ENCODE peak calls at places on chromosomes 12 and 14, in seven cellular contexts. One of them, this sample, is unnamed.

GRCh38 chr12:34392741-34393085 is 370.4 kb downstream of the ALG10 start:
- DNase-seq in PC-3: no peak
- DNase-seq in endodermal cell: no peak
- DNase-seq in body of pancreas: no peak
- DNase-seq in mucosa of descending colon: peak; percentile 5
- DNase-seq in PC-9: no peak
- DNase-seq in Panc1: no peak
- DNase-seq in this sample: peak; percentile 43

GRCh38 chr12:120960657-120961056 is 17.7 kb upstream of the HNF1A start:
- DNase-seq in Panc1: no peak
- DNase-seq in PC-3: no peak
- DNase-seq in PC-9: no peak
- DNase-seq in endodermal cell: no peak
- DNase-seq in body of pancreas: no peak
- DNase-seq in mucosa of descending colon: peak; percentile 39
- DNase-seq in this sample: no peak

GRCh38 chr12:70449074-70449757 is 83.1 kb downstream of the KCNMB4 start:
- DNase-seq in endodermal cell: no peak
- DNase-seq in PC-9: peak; percentile 58
- DNase-seq in body of pancreas: no peak
- DNase-seq in Panc1: no peak
- DNase-seq in PC-3: peak; percentile 96
- DNase-seq in mucosa of descending colon: no peak
- DNase-seq in this sample: no peak

GRCh38 chr12:121804417-121805111 is 755 bp downstream of the SETD1B start:
- DNase-seq in PC-9: no peak
- DNase-seq in PC-3: peak; percentile 22
- DNase-seq in body of pancreas: peak; percentile 52
- DNase-seq in endodermal cell: peak; percentile 77
- DNase-seq in mucosa of descending colon: peak; percentile 74
- DNase-seq in Panc1: no peak
- DNase-seq in this sample: peak; percentile 60

GRCh38 chr14:66507181-66507721 is 696 bp upstream of the GPHN start:
- DNase-seq in body of pancreas: no peak
- DNase-seq in PC-9: no peak
- DNase-seq in endodermal cell: no peak
- DNase-seq in Panc1: no peak
- DNase-seq in PC-3: peak; percentile 55
- DNase-seq in mucosa of descending colon: no peak
- DNase-seq in this sample: no peak

GRCh38 chr12:25496098-25496587 is 56.9 kb downstream of the LMNTD1 start:
- DNase-seq in mucosa of descending colon: no peak
- DNase-seq in endodermal cell: no peak
- DNase-seq in body of pancreas: no peak
- DNase-seq in Panc1: no peak
- DNase-seq in PC-9: no peak
- DNase-seq in PC-3: no peak
- DNase-seq in this sample: no peak

GRCh38 chr12:2489266-2489665 is 305.5 kb upstream of the FKBP4 start:
- DNase-seq in body of pancreas: no peak
- DNase-seq in PC-9: no peak
- DNase-seq in PC-3: no peak
- DNase-seq in endodermal cell: peak; percentile 79
- DNase-seq in Panc1: no peak
- DNase-seq in mucosa of descending colon: no peak
- DNase-seq in this sample: no peak

GRCh38 chr12:31590730-31591307 is at the start of gene DENND5B:
- DNase-seq in PC-9: peak; percentile 72
- DNase-seq in mucosa of descending colon: peak; percentile 83
- DNase-seq in Panc1: no peak
- DNase-seq in endodermal cell: peak; percentile 90
- DNase-seq in body of pancreas: peak; percentile 80
- DNase-seq in PC-3: peak; percentile 42
- DNase-seq in this sample: no peak

GRCh38 chr12:89238593-89238992 is 113.7 kb downstream of the DUSP6 start:
- DNase-seq in PC-3: no peak
- DNase-seq in PC-9: no peak
- DNase-seq in body of pancreas: no peak
- DNase-seq in mucosa of descending colon: no peak
- DNase-seq in endodermal cell: no peak
- DNase-seq in Panc1: no peak
- DNase-seq in this sample: no peak

GRCh38 chr12:53954694-53955035 is at the start of gene HOXC12:
- DNase-seq in PC-3: no peak
- DNase-seq in PC-9: no peak
- DNase-seq in mucosa of descending colon: no peak
- DNase-seq in body of pancreas: no peak
- DNase-seq in Panc1: no peak
- DNase-seq in endodermal cell: no peak
- DNase-seq in this sample: peak; percentile 52

GRCh38 chr12:120652671-120653435 is 12.4 kb downstream of the CABP1 start:
- DNase-seq in endodermal cell: no peak
- DNase-seq in mucosa of descending colon: no peak
- DNase-seq in PC-3: no peak
- DNase-seq in Panc1: no peak
- DNase-seq in body of pancreas: peak; percentile 16
- DNase-seq in PC-9: no peak
- DNase-seq in this sample: no peak

DNA sequence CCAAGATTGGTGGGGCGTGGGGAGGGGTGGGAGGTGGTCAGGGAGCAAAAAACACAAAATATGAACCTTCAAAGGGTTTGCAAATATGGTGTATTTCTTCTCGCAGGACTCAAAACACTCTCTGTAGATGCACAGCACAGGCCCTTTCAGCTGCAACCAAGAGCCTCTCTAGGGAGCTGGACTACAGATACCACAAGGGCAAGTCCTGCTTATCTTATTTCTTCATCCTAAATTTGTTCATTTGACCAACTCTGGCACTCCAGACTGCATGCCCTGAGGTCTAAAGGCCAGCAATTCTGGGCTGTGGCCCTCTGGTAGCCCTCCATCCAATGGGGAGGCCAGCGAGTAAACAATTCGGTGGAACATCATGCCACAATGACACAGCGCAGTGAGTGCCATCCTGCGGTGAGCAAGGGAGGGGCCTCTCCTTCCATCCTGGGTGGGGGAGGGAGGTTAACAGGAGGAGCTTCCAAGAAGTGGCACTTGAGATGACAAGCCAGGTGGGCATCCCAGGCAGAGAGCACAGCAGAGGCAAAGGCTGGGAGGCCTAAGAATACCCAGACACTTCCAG is 616 bp upstream of the SELPLG start:
- DNase-seq in PC-9: peak; percentile 65
- DNase-seq in endodermal cell: peak; percentile 70
- DNase-seq in Panc1: no peak
- DNase-seq in mucosa of descending colon: no peak
- DNase-seq in body of pancreas: peak; percentile 26
- DNase-seq in PC-3: peak; percentile 41
- DNase-seq in this sample: no peak
- H3K4me1 ChIP-seq in PC-9: peaks cover 21% of the 10 kb centered on the region
- H3K4me1 ChIP-seq in endodermal cell: peaks cover 12% of the 10 kb centered on the region
- H3K4me1 ChIP-seq in Panc1: peaks cover 23% of the 10 kb centered on the region
- H3K4me1 ChIP-seq in mucosa of descending colon: peaks cover 6% of the 10 kb centered on the region
- H3K4me1 ChIP-seq in body of pancreas: no peaks in the 10 kb centered on the region
- H3K4me1 ChIP-seq in PC-3: peaks cover 29% of the 10 kb centered on the region
- H3K4me1 ChIP-seq in this sample: peaks cover 25% of the 10 kb centered on the region

DNA sequence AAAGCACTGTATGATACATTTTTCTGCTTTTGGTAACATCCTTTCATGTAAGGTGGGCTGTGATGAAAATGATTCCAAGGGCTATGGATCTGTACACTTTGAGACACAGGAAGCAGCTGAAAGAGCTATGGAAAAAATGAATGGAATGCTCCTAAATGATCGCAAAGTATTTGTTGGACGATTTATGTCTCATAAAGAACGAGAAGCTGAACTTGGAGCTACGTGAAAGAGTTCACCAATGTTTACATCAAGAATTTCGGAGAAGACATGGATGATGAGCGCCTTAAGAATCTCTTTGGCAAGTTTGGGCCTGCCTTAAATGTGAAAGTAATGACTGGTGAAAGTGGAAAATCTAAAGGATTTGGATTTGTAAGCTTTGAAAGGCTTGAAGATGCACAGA is 22.1 kb upstream of the SRGAP1 start:
- DNase-seq in PC-9: no peak
- DNase-seq in body of pancreas: no peak
- DNase-seq in Panc1: no peak
- DNase-seq in PC-3: no peak
- DNase-seq in endodermal cell: no peak
- DNase-seq in mucosa of descending colon: no peak
- DNase-seq in this sample: no peak
- H3K4me3 ChIP-seq in PC-9: no peak overlapping the region
- H3K4me3 ChIP-seq in body of pancreas: no peak overlapping the region
- H3K4me3 ChIP-seq in Panc1: no peak overlapping the region
- H3K4me3 ChIP-seq in PC-3: no peak overlapping the region
- H3K4me3 ChIP-seq in endodermal cell: no peak overlapping the region
- H3K4me3 ChIP-seq in mucosa of descending colon: no peak overlapping the region
- H3K4me3 ChIP-seq in this sample: no peak overlapping the region

DNA sequence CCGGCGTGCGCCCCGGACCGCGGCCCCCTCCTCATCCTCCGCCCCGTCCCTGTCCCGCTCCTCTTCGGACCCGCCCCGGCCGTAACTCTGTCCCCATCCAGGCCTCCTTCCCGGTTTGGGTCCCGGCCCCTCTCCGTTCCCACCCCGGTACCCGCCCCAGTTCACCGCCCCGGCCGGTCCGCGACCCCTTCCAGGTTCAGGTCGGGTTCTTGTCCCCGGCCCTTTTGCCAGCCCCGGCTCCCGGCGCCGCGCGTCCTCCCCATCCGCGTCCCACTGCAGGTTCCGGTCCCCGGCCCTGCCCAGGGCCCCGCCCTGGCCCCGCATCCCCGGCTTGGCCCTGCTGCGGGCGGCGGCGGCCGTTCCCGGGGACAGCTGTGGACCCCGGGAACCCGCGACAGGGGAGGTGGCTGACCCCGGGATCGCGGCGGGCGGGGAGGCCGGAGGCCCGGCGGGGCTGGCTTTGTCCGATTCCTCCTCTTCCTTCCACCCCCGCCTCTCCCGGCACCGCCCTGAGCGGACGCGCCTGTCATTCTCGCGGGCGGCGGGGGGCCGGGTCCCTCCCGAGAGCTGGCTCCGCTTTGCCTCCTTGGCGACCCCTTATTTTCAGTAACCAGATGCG is 601 bp downstream of the KLC1 start:
- DNase-seq in body of pancreas: peak; percentile 34
- DNase-seq in Panc1: no peak
- DNase-seq in PC-3: peak; percentile 28
- DNase-seq in PC-9: peak; percentile 59
- DNase-seq in mucosa of descending colon: peak; percentile 77
- DNase-seq in endodermal cell: peak; percentile 81
- DNase-seq in this sample: no peak
- H3K4me1 ChIP-seq in body of pancreas: peaks cover 35% of the 10 kb centered on the region
- H3K4me1 ChIP-seq in Panc1: peaks cover 14% of the 10 kb centered on the region
- H3K4me1 ChIP-seq in PC-3: peaks cover 56% of the 10 kb centered on the region
- H3K4me1 ChIP-seq in PC-9: peaks cover 43% of the 10 kb centered on the region
- H3K4me1 ChIP-seq in mucosa of descending colon: peaks cover 45% of the 10 kb centered on the region
- H3K4me1 ChIP-seq in endodermal cell: no peaks in the 10 kb centered on the region
- H3K4me1 ChIP-seq in this sample: peaks cover 16% of the 10 kb centered on the region

DNA sequence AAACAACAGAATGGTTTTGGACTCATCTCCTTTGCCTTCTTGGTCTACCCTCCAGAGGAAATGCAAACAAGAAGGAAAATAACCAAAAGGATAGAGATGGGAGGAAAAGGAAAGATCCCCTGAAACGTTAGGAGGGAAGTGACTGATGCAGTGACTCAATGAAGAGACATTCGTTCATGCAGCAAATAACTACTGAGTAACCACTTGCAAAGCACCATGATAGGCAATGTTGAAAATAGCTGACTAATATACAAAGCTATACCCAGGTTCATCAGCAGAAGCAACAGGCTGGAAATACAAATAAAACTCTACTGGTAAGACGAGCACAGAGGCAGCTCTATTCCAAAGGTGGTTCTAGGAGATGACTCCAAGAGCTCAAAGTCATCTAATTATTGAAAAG is 41.8 kb downstream of the R3HDM2 start:
- DNase-seq in PC-3: peak; percentile 92
- DNase-seq in PC-9: no peak
- DNase-seq in mucosa of descending colon: no peak
- DNase-seq in body of pancreas: no peak
- DNase-seq in Panc1: peak; percentile 79
- DNase-seq in endodermal cell: no peak
- DNase-seq in this sample: no peak
- H3K4me3 ChIP-seq in PC-3: peak overlapping the region; percentile 6
- H3K4me3 ChIP-seq in PC-9: no peak overlapping the region
- H3K4me3 ChIP-seq in mucosa of descending colon: no peak overlapping the region
- H3K4me3 ChIP-seq in body of pancreas: no peak overlapping the region
- H3K4me3 ChIP-seq in Panc1: no peak overlapping the region
- H3K4me3 ChIP-seq in endodermal cell: peak overlapping the region; percentile 13
- H3K4me3 ChIP-seq in this sample: no peak overlapping the region

This sample was measured in RWPE2.